ENCODE peak calls at places on chromosomes 13 and 19, in five cellular contexts. E is body of pancreas, M is left lung, Z is nephron progenitor cell, G is progenitor cell of endocrine pancreas. H is an unnamed sample.

GRCh38 chr13:102097708-102098107 is 304.1 kb downstream of the FGF14 start:
- DNase-seq in E (no peak), M (no peak), Z (peak; percentile 8), G (no peak), H (peak; percentile 25)

GRCh38 chr13:106232680-106233079 is 302.8 kb downstream of the EFNB2 start:
- DNase-seq in E (no peak), M (no peak), Z (no peak), G (no peak), H (no peak)

GRCh38 chr13:19984430-19985218 is 26.1 kb downstream of the ZMYM2 start:
- DNase-seq in E (no peak), M (no peak), Z (no peak), G (no peak), H (no peak)

GRCh38 chr19:50896591-50897190 is 14.5 kb downstream of the KLK4 start:
- DNase-seq in E (peak; percentile 40), M (no peak), Z (no peak), G (no peak), H (no peak)

GRCh38 chr19:38734426-38735256 is 9.6 kb downstream of the CAPN12 start:
- DNase-seq in E (no peak), M (no peak), Z (no peak), G (no peak), H (peak; percentile 45)

GRCh38 chr13:59435024-59435423 is 728.7 kb downstream of the DIAPH3 start:
- DNase-seq in E (no peak), M (no peak), Z (no peak), G (no peak), H (no peak)

GRCh38 chr19:3538965-3539742 is at the start of gene TEKTIP1:
- DNase-seq in E (no peak), M (no peak), Z (peak; percentile 32), G (no peak), H (no peak)

GRCh38 chr13:98570929-98571372 is 6.0 kb downstream of the STK24 start:
- DNase-seq in E (peak; percentile 34), M (no peak), Z (no peak), G (no peak), H (no peak)

GRCh38 chr19:19407640-19407933 is 2.1 kb downstream of the GATAD2A start:
- DNase-seq in E (no peak), M (no peak), Z (no peak), G (no peak), H (no peak)

GRCh38 chr19:35171730-35172129 is 17.2 kb downstream of the FXYD5 start:
- DNase-seq in E (no peak), M (no peak), Z (no peak), G (no peak), H (no peak)

GRCh38 chr13:76812971-76813691 is 73.1 kb downstream of the KCTD12 start:
- DNase-seq in E (no peak), M (no peak), Z (no peak), G (no peak), H (no peak)

GRCh38 chr19:4714016-4714415 is 9.6 kb downstream of the DPP9 start:
- DNase-seq in E (no peak), M (no peak), Z (no peak), G (no peak), H (no peak)

GRCh38 chr19:45780448-45781281 is 1.6 kb downstream of the DMPK start:
- DNase-seq in E (no peak), M (no peak), Z (no peak), G (no peak), H (no peak)

GRCh38 chr19:5448374-5448773 is 6.8 kb upstream of the ZNRF4 start:
- DNase-seq in E (no peak), M (no peak), Z (no peak), G (no peak), H (no peak)

GRCh38 chr19:38556521-38557174 is 61.1 kb downstream of the MAP4K1 start:
- DNase-seq in E (no peak), M (peak; percentile 4), Z (no peak), G (no peak), H (no peak)

GRCh38 chr19:40862785-40863184 is 12.5 kb upstream of the CYP2A6 start:
- DNase-seq in E (no peak), M (no peak), Z (no peak), G (no peak), H (no peak)

GRCh38 chr19:7333198-7334118 is 15.3 kb upstream of the ARHGEF18 start:
- DNase-seq in E (no peak), M (no peak), Z (no peak), G (no peak), H (no peak)

GRCh38 chr13:103898481-103898880 is 832.3 kb upstream of the SLC10A2 start:
- DNase-seq in E (no peak), M (no peak), Z (no peak), G (no peak), H (no peak)

GRCh38 chr13:51646041-51646670 is 61.9 kb downstream of the WDFY2 start:
- DNase-seq in E (no peak), M (no peak), Z (no peak), G (no peak), H (no peak)

GRCh38 chr13:113001251-113002140 is 32.5 kb downstream of the MCF2L start:
- DNase-seq in E (peak; percentile 78), M (no peak), Z (peak; percentile 74), G (peak; percentile 38), H (peak; percentile 97)

GRCh38 chr19:32876919-32877285 is 7.3 kb upstream of the SLC7A9 start:
- DNase-seq in E (no peak), M (no peak), Z (no peak), G (no peak), H (no peak)

GRCh38 chr19:3642987-3643386 is 16.4 kb upstream of the CACTIN start:
- DNase-seq in E (no peak), M (no peak), Z (peak; percentile 65), G (no peak), H (no peak)

GRCh38 chr13:113491418-113491883 is 940 bp upstream of the DCUN1D2 start:
- DNase-seq in E (peak; percentile 45), M (peak; percentile 88), Z (peak; percentile 54), G (peak; percentile 25), H (peak; percentile 67)

GRCh38 chr13:33577037-33577436 is 240.9 kb upstream of the RFC3 start:
- DNase-seq in E (no peak), M (no peak), Z (no peak), G (no peak), H (peak; percentile 8)

GRCh38 chr13:30708541-30708940 is 26.8 kb upstream of the ALOX5AP start:
- DNase-seq in E (no peak), M (no peak), Z (no peak), G (no peak), H (no peak)

GRCh38 chr13:33876716-33877394 is 58.9 kb downstream of the RFC3 start:
- DNase-seq in E (no peak), M (no peak), Z (no peak), G (no peak), H (no peak)

GRCh38 chr13:48511621-48512232 is 21.2 kb downstream of the RCBTB2 start:
- DNase-seq in E (no peak), M (no peak), Z (no peak), G (no peak), H (no peak)

GRCh38 chr13:50468849-50469669 is 374.4 kb downstream of the DLEU7 start:
- DNase-seq in E (no peak), M (no peak), Z (no peak), G (no peak), H (peak; percentile 13)